ENCODE peak calls at places on chromosomes 7 and 10, in eight cellular contexts. X is stomach, W is pons, O is OCI-M1, N is prostate gland, R is H4, F is AG08395, D is NCI-H1694 treated with DMSO at 0.1 percent for 48 hours. H is an unnamed sample.

GRCh38 chr10:22552888-22553378 is 161.4 kb downstream of the PIP4K2A start:
- DNase-seq in O (no peak), X (no peak), F (no peak), N (peak), D (no peak), W (no peak), R (no peak), H (no peak)

GRCh38 chr7:140902305-140902953 is 22.3 kb downstream of the BRAF start:
- DNase-seq in R (no peak), O (no peak), D (no peak), N (no peak), W (no peak), X (no peak), F (no peak), H (no peak)

GRCh38 chr7:80087051-80087767 is 47.4 kb upstream of the GNAI1 start:
- DNase-seq in X (no peak), O (no peak), F (peak), R (peak), D (no peak), W (no peak), N (no peak), H (no peak)

GRCh38 chr7:149823631-149824199 is 14.5 kb upstream of the ZNF862 start:
- DNase-seq in W (no peak), O (no peak), F (no peak), R (no peak), D (no peak), X (no peak), N (no peak), H (peak)

GRCh38 chr7:104553074-104553473 is 224.7 kb downstream of the LHFPL3 start:
- DNase-seq in F (no peak), D (no peak), X (no peak), N (no peak), O (no peak), R (no peak), W (no peak), H (no peak)

GRCh38 chr10:75097666-75098285 is 13.7 kb upstream of the SAMD8 start:
- DNase-seq in X (no peak), D (no peak), N (no peak), F (peak), R (no peak), W (no peak), O (peak), H (no peak)

GRCh38 chr10:101774589-101775272 is 1.2 kb downstream of the FGF8 start:
- DNase-seq in R (no peak), N (no peak), X (peak), F (no peak), W (no peak), D (no peak), O (no peak), H (no peak)

GRCh38 chr10:62188021-62188616 is 80.5 kb downstream of the RTKN2 start:
- DNase-seq in O (no peak), D (no peak), N (no peak), R (no peak), F (no peak), X (no peak), W (no peak), H (no peak)

GRCh38 chr10:47349941-47350371 is 1.8 kb downstream of the RBP3 start:
- DNase-seq in O (no peak), F (no peak), X (no peak), D (no peak), R (no peak), N (no peak), W (no peak), H (no peak)

GRCh38 chr7:158255558-158255957 is 332.1 kb downstream of the PTPRN2 start:
- DNase-seq in F (no peak), N (no peak), R (no peak), O (no peak), W (no peak), X (no peak), D (no peak), H (no peak)

GRCh38 chr10:124000792-124001201 is 92.6 kb downstream of the CHST15 start:
- DNase-seq in W (no peak), F (peak), O (no peak), X (no peak), N (no peak), D (no peak), R (peak), H (no peak)

GRCh38 chr7:151139071-151139521 is 28.4 kb downstream of the GBX1 start:
- DNase-seq in R (no peak), N (no peak), X (no peak), D (no peak), O (no peak), F (no peak), W (no peak), H (no peak)

GRCh38 chr7:42244828-42245227 is 7.8 kb upstream of the GLI3 start:
- DNase-seq in D (no peak), F (peak), X (no peak), R (peak), W (no peak), O (no peak), N (no peak), H (no peak)

GRCh38 chr10:102813734-102814455 is 23.3 kb downstream of the CYP17A1 start:
- DNase-seq in X (peak), R (no peak), O (no peak), F (no peak), D (no peak), W (no peak), N (no peak), H (peak)

GRCh38 chr7:79434098-79434497 is 19.4 kb downstream of the MAGI2 start:
- DNase-seq in O (no peak), R (no peak), N (no peak), X (no peak), F (peak), D (no peak), W (no peak), H (no peak)

GRCh38 chr7:152081088-152081487 is 55.6 kb downstream of the GALNT11 start:
- DNase-seq in F (no peak), O (no peak), N (no peak), D (no peak), X (no peak), R (peak), W (no peak), H (no peak)

GRCh38 chr10:11631890-11632587 is 20.6 kb upstream of the USP6NL start:
- DNase-seq in R (no peak), W (peak), F (no peak), X (no peak), N (no peak), D (no peak), O (peak), H (no peak)

GRCh38 chr7:158824028-158824427 is 5.3 kb downstream of the ESYT2 start:
- DNase-seq in D (no peak), N (no peak), R (no peak), F (no peak), W (no peak), O (peak), X (no peak), H (no peak)

GRCh38 chr7:29893351-29894005 is 87.2 kb downstream of the WIPF3 start:
- DNase-seq in N (no peak), W (no peak), F (no peak), D (no peak), O (no peak), X (no peak), R (no peak), H (no peak)

GRCh38 chr10:114967071-114967470 is 29.1 kb downstream of the TRUB1 start:
- DNase-seq in F (no peak), N (no peak), X (no peak), D (no peak), O (peak), W (no peak), R (peak), H (no peak)

GRCh38 chr10:4721994-4722753 is 103.8 kb upstream of the AKR1E2 start:
- DNase-seq in W (no peak), D (no peak), N (no peak), F (peak), O (no peak), X (no peak), R (peak), H (no peak)

GRCh38 chr10:84329094-84329611 is 764 bp downstream of the CCSER2 start:
- DNase-seq in D (peak), O (peak), R (peak), F (peak), W (peak), N (no peak), X (no peak), H (peak)

GRCh38 chr10:22719406-22720042 is 5.1 kb upstream of the PIP4K2A start:
- DNase-seq in F (no peak), X (no peak), D (no peak), O (no peak), R (no peak), W (no peak), N (no peak), H (no peak)

GRCh38 chr10:12348341-12348869 is 942 bp upstream of the CAMK1D start:
- DNase-seq in X (no peak), F (no peak), R (no peak), W (peak), D (no peak), O (no peak), N (no peak), H (no peak)

GRCh38 chr10:133166504-133166827 is 6.4 kb downstream of the KNDC1 start:
- DNase-seq in D (no peak), X (no peak), N (no peak), O (no peak), W (no peak), R (no peak), F (no peak), H (no peak)

GRCh38 chr10:4748726-4749443 is 77.1 kb upstream of the AKR1E2 start:
- DNase-seq in O (no peak), X (no peak), F (no peak), R (no peak), W (no peak), N (no peak), D (no peak), H (no peak)